ENCODE peak calls at places on chromosomes 16 and 17, in seven cellular contexts. Q is left cardiac atrium; W is AG09319; G is NB4; B is SW 1271; O is stimulated activated CD8-positive, alpha-beta memory T cell treated with anti-CD3 and anti-CD28 coated beads, Interleukin-4, amount 100 ng/mL, for 24 hours; T is posterior cingulate gyrus. Y is an unnamed sample.

GRCh38 chr16:15059324-15059723 is 3.5 kb upstream of the NTAN1 start:
- DNase-seq in Q (no peak), W (no peak), G (no peak), B (no peak), O (no peak), T (no peak), Y (no peak)

GRCh38 chr17:9957244-9957643 is 52.2 kb upstream of the RCVRN start:
- DNase-seq in Q (no peak), W (no peak), G (no peak), B (no peak), O (no peak), T (no peak), Y (no peak)

GRCh38 chr17:58192612-58193011 is at the start of gene EPX:
- DNase-seq in Q (no peak), W (no peak), G (peak), B (no peak), O (no peak), T (no peak), Y (no peak)

GRCh38 chr17:50163846-50164696 is 1.7 kb upstream of the SGCA start:
- DNase-seq in Q (no peak), W (no peak), G (peak), B (no peak), O (no peak), T (peak), Y (peak)

GRCh38 chr17:77493901-77494663 is 353.3 kb downstream of the SEC14L1 start:
- DNase-seq in Q (no peak), W (no peak), G (no peak), B (no peak), O (no peak), T (no peak), Y (no peak)

GRCh38 chr16:49586466-49586865 is 212.9 kb downstream of the C16orf78 start:
- DNase-seq in Q (no peak), W (no peak), G (no peak), B (no peak), O (no peak), T (no peak), Y (no peak)

GRCh38 chr17:63293310-63293709 is 152.8 kb downstream of the CYB561 start:
- DNase-seq in Q (no peak), W (no peak), G (no peak), B (no peak), O (no peak), T (no peak), Y (no peak)

GRCh38 chr17:44353656-44354331 is 8.7 kb downstream of the GRN start:
- DNase-seq in Q (no peak), W (no peak), G (no peak), B (no peak), O (no peak), T (peak), Y (peak)

GRCh38 chr17:13725286-13725990 is 123.7 kb upstream of the HS3ST3A1 start:
- DNase-seq in Q (no peak), W (no peak), G (peak), B (no peak), O (no peak), T (no peak), Y (no peak)

GRCh38 chr17:42667088-42667951 is 8.2 kb downstream of the TUBG2 start:
- DNase-seq in Q (peak), W (no peak), G (peak), B (peak), O (no peak), T (peak), Y (no peak)

GRCh38 chr16:67100569-67101300 is 9.0 kb upstream of the PHAF1 start:
- DNase-seq in Q (no peak), W (no peak), G (peak), B (peak), O (no peak), T (no peak), Y (peak)

GRCh38 chr17:17951524-17951923 is 20.7 kb downstream of the TOM1L2 start:
- DNase-seq in Q (no peak), W (no peak), G (no peak), B (no peak), O (no peak), T (no peak), Y (no peak)

GRCh38 chr17:74419862-74420492 is 11.9 kb upstream of the GPRC5C start:
- DNase-seq in Q (no peak), W (no peak), G (no peak), B (no peak), O (no peak), T (no peak), Y (no peak)

GRCh38 chr17:17750881-17751280 is 69.6 kb downstream of the RAI1 start:
- DNase-seq in Q (no peak), W (no peak), G (peak), B (no peak), O (no peak), T (no peak), Y (peak)

GRCh38 chr17:75856062-75856681 is 1.0 kb upstream of the WBP2 start:
- DNase-seq in Q (no peak), W (no peak), G (no peak), B (peak), O (no peak), T (peak), Y (peak)

GRCh38 chr17:42548070-42548837 is 4.5 kb upstream of the HSD17B1 start:
- DNase-seq in Q (peak), W (no peak), G (no peak), B (peak), O (peak), T (no peak), Y (no peak)

Y was measured in Kasumi-1.